ENCODE peak calls at places on chromosome 21, in six cellular contexts. R is mesenchymal stem cell, V is IMR-90, B is H1, O is neuronal stem cell, L is H9. Q is an unnamed sample.

GRCh38 chr21:30251781-30252180 is 31.0 kb downstream of the KRTAP24-1 start:
- DNase-seq in R (no peak), V (no peak), B (no peak), O (no peak), L (no peak), Q (no peak)

GRCh38 chr21:36587388-36587787 is 107.5 kb upstream of the CLDN14 start:
- DNase-seq in R (no peak), V (peak), B (no peak), O (no peak), L (no peak), Q (no peak)

GRCh38 chr21:43924421-43925095 is 59.5 kb downstream of the AGPAT3 start:
- DNase-seq in R (no peak), V (no peak), B (peak), O (no peak), L (no peak), Q (no peak)

GRCh38 chr21:16194851-16195251 is 465.1 kb downstream of the USP25 start:
- DNase-seq in R (peak), V (peak), B (no peak), O (no peak), L (no peak), Q (no peak)

GRCh38 chr21:30227128-30227527 is 11.2 kb upstream of the CLDN8 start:
- DNase-seq in R (peak), V (no peak), B (no peak), O (no peak), L (no peak), Q (no peak)

GRCh38 chr21:37226356-37226920 is 40.7 kb downstream of the VPS26C start:
- DNase-seq in R (no peak), V (no peak), B (peak), O (no peak), L (no peak), Q (no peak)

GRCh38 chr21:36909901-36910561 is 56.4 kb downstream of the HLCS start:
- DNase-seq in R (peak), V (peak), B (no peak), O (no peak), L (no peak), Q (no peak)

GRCh38 chr21:27771938-27772505 is 805.1 kb upstream of the ADAMTS5 start:
- DNase-seq in R (no peak), V (no peak), B (no peak), O (no peak), L (no peak), Q (no peak)

GRCh38 chr21:39311164-39311563 is 2.3 kb downstream of the BRWD1 start:
- DNase-seq in R (no peak), V (no peak), B (no peak), O (no peak), L (no peak), Q (no peak)

GRCh38 chr21:38268859-38269566 is 12.2 kb downstream of the KCNJ15 start:
- DNase-seq in R (no peak), V (no peak), B (no peak), O (no peak), L (no peak), Q (no peak)

GRCh38 chr21:35520869-35521268 is 471.8 kb upstream of the RUNX1 start:
- DNase-seq in R (no peak), V (no peak), B (no peak), O (no peak), L (no peak), Q (peak)

GRCh38 chr21:26769613-26770188 is 75.5 kb downstream of the ADAMTS1 start:
- DNase-seq in R (peak), V (peak), B (no peak), O (no peak), L (no peak), Q (peak)

GRCh38 chr21:39845581-39846130 is 21.6 kb upstream of the PCP4 start:
- DNase-seq in R (no peak), V (no peak), B (no peak), O (peak), L (no peak), Q (no peak)

GRCh38 chr21:35882791-35883240 is 177.5 kb downstream of the SETD4 start:
- DNase-seq in R (no peak), V (peak), B (no peak), O (no peak), L (no peak), Q (no peak)

GRCh38 chr21:42784276-42784675 is 95.1 kb downstream of the WDR4 start:
- DNase-seq in R (no peak), V (no peak), B (no peak), O (no peak), L (no peak), Q (no peak)

GRCh38 chr21:15291621-15292266 is 226.9 kb upstream of the NRIP1 start:
- DNase-seq in R (no peak), V (no peak), B (no peak), O (no peak), L (no peak), Q (peak)

GRCh38 chr21:14071902-14072734 is 138.6 kb downstream of the LIPI start:
- DNase-seq in R (no peak), V (no peak), B (no peak), O (no peak), L (no peak), Q (no peak)
- H2BK15ac ChIP-seq in R (no peak), V (no peak), B (no peak), O (no peak), L (no peak), Q (no peak)

DNA sequence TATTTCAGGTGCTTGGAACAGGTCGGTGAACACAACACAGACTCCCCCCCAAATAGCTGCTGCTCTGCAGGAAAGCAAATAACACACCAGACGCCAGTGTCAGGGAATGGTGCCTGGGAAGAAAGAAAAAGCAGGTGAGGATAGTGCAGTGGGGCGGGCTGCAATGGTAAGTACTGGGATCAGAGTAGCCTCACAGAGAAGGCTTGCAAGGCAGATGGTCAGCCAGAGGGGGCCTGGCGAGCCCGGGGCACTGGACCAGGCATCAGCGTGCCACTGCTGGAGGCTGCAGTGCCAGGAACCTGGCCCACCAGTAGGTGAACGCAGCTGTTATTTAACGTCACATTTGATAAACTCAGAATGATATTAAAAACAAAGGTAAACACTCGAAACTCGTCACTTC is 60.0 kb downstream of the POFUT2 start:
- DNase-seq in R (no peak), V (no peak), B (no peak), O (no peak), L (no peak), Q (no peak)
- H3K9ac ChIP-seq in R (no peak), V (no peak), B (no peak), O (no peak), L (no peak), Q (no peak)

DNA sequence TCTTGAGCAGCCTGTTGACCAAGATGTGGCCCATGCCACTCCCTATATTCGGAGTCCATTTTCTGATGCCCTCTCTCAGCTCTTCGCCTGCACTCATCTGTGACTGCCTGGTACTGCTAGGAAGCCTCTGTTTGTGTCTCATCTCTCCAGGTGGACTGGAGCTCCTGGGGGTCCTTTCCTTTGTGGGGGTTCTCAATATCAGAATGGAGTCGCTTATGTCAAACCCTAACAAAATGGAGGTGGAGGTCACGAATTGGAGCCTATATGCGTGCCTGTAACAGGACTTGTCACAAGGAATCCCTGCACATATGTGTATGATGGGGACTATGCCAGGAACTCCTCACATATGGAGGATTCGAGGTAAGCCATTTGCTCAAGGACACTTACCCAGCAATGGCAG is 46.7 kb upstream of the ATP5PO start:
- DNase-seq in R (no peak), V (no peak), B (no peak), O (no peak), L (no peak), Q (no peak)
- H2BK15ac ChIP-seq in R (no peak), V (no peak), B (no peak), O (no peak), L (no peak), Q (no peak)

GRCh38 chr21:41611966-41612606 is 104.1 kb upstream of the TMPRSS2 start:
- DNase-seq in R (no peak), V (peak), B (peak), O (no peak), L (peak), Q (peak)

GRCh38 chr21:41611441-41611840 is 103.5 kb upstream of the TMPRSS2 start:
- DNase-seq in R (no peak), V (no peak), B (no peak), O (no peak), L (no peak), Q (no peak)

GRCh38 chr21:41614456-41615010 is 106.6 kb upstream of the TMPRSS2 start:
- DNase-seq in R (no peak), V (no peak), B (no peak), O (no peak), L (no peak), Q (no peak)

GRCh38 chr21:41613421-41613998 is 105.6 kb upstream of the TMPRSS2 start:
- DNase-seq in R (no peak), V (no peak), B (no peak), O (no peak), L (no peak), Q (no peak)

GRCh38 chr21:41612674-41613250 is 104.8 kb upstream of the TMPRSS2 start:
- DNase-seq in R (peak), V (peak), B (peak), O (peak), L (peak), Q (peak)
- H3K9ac ChIP-seq in R (peak), V (no peak), B (no peak), O (no peak), L (no peak), Q (peak)